ENCODE peak calls at places on chromosomes 6 and 20, in six cellular contexts. X, R, H, Q, F and W are unnamed samples.
A peak's percentile ranks its signal among the peaks of the same experiment; 100 is the strongest.

GRCh38 chr6:141788096-141788495 is 344.6 kb upstream of the GJE1 start:
- DNase-seq in Q (no peak), X (no peak), H (no peak), R (no peak), F (no peak), W (no peak)

GRCh38 chr6:142945446-142946180 is 637 bp upstream of the HIVEP2 start:
- DNase-seq in H (peak; percentile 75), Q (no peak), R (peak; percentile 44), F (no peak), X (peak; percentile 79), W (peak; percentile 37)

GRCh38 chr6:135163440-135163738 is 17.7 kb upstream of the MYB start:
- DNase-seq in R (no peak), Q (no peak), F (no peak), X (peak; percentile 66), H (no peak), W (no peak)

GRCh38 chr20:603116-603640 is 6.9 kb downstream of the TCF15 start:
- DNase-seq in X (no peak), Q (no peak), H (no peak), F (no peak), R (no peak), W (no peak)

GRCh38 chr20:50293244-50294139 is 102.9 kb downstream of the CEBPB start:
- DNase-seq in X (no peak), Q (no peak), R (no peak), F (no peak), H (no peak), W (no peak)

GRCh38 chr20:37364927-37365272 is 19.0 kb downstream of the SRC start:
- DNase-seq in H (no peak), Q (no peak), X (no peak), F (no peak), R (no peak), W (no peak)

GRCh38 chr20:61524956-61525666 is 273.1 kb downstream of the CDH4 start:
- DNase-seq in H (no peak), F (no peak), X (no peak), R (no peak), Q (no peak), W (no peak)

GRCh38 chr20:19915111-19915798 is 101.9 kb upstream of the NAA20 start:
- DNase-seq in R (no peak), H (no peak), F (no peak), Q (peak; percentile 44), X (peak; percentile 24), W (no peak)

GRCh38 chr6:135815216-135815615 is 36.3 kb upstream of the PDE7B start:
- DNase-seq in H (no peak), X (no peak), R (no peak), F (no peak), Q (no peak), W (no peak)

GRCh38 chr6:169223006-169223405 is 30.6 kb downstream of the THBS2 start:
- DNase-seq in H (no peak), F (no peak), Q (no peak), R (no peak), X (no peak), W (no peak)

GRCh38 chr20:58808296-58809046 is 42.2 kb downstream of the GNAS-AS1 start:
- DNase-seq in X (no peak), F (no peak), H (no peak), R (no peak), Q (no peak), W (no peak)

GRCh38 chr6:99269207-99269606 is 80.3 kb downstream of the FAXC start:
- DNase-seq in X (no peak), F (no peak), R (no peak), H (no peak), Q (no peak), W (no peak)

GRCh38 chr6:36631326-36632046 is 37.3 kb downstream of the SRSF3 start:
- DNase-seq in Q (no peak), R (no peak), X (no peak), F (no peak), H (no peak), W (no peak)

GRCh38 chr6:139242457-139243240 is 49.1 kb downstream of the TXLNB start:
- DNase-seq in H (no peak), F (no peak), X (no peak), R (no peak), Q (no peak), W (no peak)

GRCh38 chr6:113855500-113856010 is 1.6 kb upstream of the MARCKS start:
- DNase-seq in X (peak; percentile 47), H (peak; percentile 59), Q (peak; percentile 37), R (peak; percentile 23), F (peak; percentile 23), W (peak; percentile 45)

GRCh38 chr6:66866801-66867200 is 1159.8 kb upstream of the EYS start:
- DNase-seq in H (no peak), X (no peak), Q (no peak), R (no peak), F (peak; percentile 59), W (no peak)

GRCh38 chr20:53623127-53623453 is 29.5 kb upstream of the ZNF217 start:
- DNase-seq in X (no peak), Q (no peak), F (no peak), H (no peak), R (no peak), W (no peak)
- TF ChIP-seq CTCF in X (no peak), Q (no peak), F (no peak), H (no peak), R (no peak), W (no peak)

GRCh38 chr20:2699775-2700413 is 7.3 kb downstream of the EBF4 start:
- DNase-seq in F (no peak), X (no peak), H (no peak), Q (no peak), R (no peak), W (no peak)
- TF ChIP-seq CTCF in F (no peak), X (no peak), H (no peak), Q (no peak), R (no peak), W (no peak)

GRCh38 chr6:132259070-132259469 is 142.2 kb downstream of the MOXD1 start:
- DNase-seq in Q (peak; percentile 58), R (peak; percentile 19), F (peak; percentile 40), X (no peak), H (no peak), W (peak; percentile 4)
- TF ChIP-seq CTCF in Q (peak; percentile 47), R (peak; percentile 35), F (peak; percentile 59), X (no peak), H (peak; percentile 14), W (peak; percentile 17)

DNA sequence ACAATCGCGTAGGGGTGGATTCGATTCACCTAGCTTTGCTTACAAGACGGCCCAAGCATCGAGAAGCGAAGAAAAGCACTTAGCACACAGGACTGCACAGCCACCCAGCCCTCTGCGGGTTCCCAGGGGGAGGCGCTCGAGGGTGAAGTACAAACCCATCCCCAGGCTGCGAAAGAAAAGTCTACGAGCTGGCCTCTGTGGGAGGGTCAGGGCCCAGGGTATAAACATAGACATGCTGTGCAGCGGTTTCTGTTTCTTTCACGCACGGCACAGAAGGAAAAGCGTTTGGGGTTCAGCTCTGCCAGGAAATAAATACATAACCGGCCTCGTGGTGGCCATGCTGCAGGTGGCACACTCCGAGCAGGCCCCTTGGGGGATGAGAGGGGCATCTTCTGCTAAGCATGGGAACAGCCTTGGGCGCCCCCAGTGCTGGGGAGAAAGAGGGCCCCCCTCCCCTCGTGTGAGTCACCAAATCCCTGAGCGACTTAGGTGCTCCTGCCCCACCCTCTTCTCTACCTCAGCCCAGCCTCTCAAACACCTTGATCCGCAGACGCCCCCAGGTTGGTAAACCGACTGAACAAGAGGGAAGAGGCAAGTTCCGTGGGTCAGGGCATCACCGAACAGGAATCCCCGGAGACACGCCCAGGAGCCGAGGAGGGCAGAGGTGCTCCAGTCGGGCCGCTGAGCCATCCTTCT is 91.6 kb upstream of the RIPOR2 start:
- DNase-seq in F (no peak), H (no peak), R (no peak), X (peak; percentile 79), Q (no peak), W (no peak)
- TF ChIP-seq CTCF in F (no peak), H (no peak), R (no peak), X (peak; percentile 64), Q (no peak), W (no peak)

DNA sequence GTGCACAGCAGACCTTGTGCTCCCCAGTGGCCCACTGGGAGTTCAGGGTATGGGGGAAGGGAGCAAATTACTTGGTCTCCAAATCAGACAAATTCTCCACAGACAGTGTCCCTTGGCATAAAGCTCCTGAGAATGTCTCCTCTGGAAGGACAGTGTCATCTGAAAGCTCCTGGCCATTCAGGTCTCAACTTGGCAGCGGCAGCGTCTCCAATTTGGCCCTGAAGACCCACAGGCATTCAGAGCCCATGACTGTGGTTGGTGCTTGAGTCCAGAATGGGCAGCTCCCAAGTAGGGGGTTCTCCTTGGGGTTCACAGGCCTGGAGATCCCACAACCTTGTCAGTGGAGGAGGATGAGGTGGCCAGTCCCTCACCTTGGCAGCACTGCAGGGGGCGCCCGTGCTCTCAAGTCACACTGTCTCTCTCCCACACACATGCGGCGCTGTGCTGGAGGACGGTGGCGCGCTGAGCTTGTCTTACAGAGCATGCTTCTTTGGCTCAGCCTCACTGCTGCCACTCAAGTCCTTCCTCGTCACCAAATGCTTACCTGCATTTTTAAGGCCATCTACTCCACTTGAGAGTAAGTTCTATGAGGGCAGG is 20.7 kb downstream of the DYNLRB1 start:
- DNase-seq in X (no peak), F (no peak), H (no peak), Q (peak; percentile 55), R (no peak), W (peak; percentile 71)
- TF ChIP-seq CTCF in X (peak; percentile 44), F (peak; percentile 49), H (peak; percentile 28), Q (peak; percentile 69), R (peak; percentile 39), W (peak; percentile 69)

GRCh38 chr6:150910561-150910960 is 45.1 kb downstream of the MTHFD1L start:
- DNase-seq in X (no peak), Q (no peak), R (peak; percentile 12), H (no peak), F (no peak), W (no peak)

GRCh38 chr6:150915156-150915555 is 49.7 kb downstream of the MTHFD1L start:
- DNase-seq in Q (no peak), R (no peak), X (no peak), F (no peak), H (no peak), W (no peak)

GRCh38 chr6:150914372-150914771 is 48.9 kb downstream of the MTHFD1L start:
- DNase-seq in F (no peak), X (no peak), R (no peak), Q (no peak), H (no peak), W (no peak)

GRCh38 chr6:150919938-150920337 is 54.4 kb downstream of the MTHFD1L start:
- DNase-seq in X (no peak), R (no peak), Q (no peak), H (no peak), F (no peak), W (no peak)

GRCh38 chr6:150915868-150916267 is 50.4 kb downstream of the MTHFD1L start:
- DNase-seq in H (no peak), X (no peak), F (no peak), R (no peak), Q (peak; percentile 89), W (no peak)
- TF ChIP-seq CTCF in H (no peak), X (no peak), F (no peak), R (no peak), Q (no peak), W (no peak)